ENCODE peak calls at places on chromosomes 3 and 15, in five cellular contexts. One of them, this sample, is unnamed.

GRCh38 chr3:164451083-164451910 is 627.0 kb downstream of the SI start:
- DNase-seq in NCI-H345: no peak
- DNase-seq in ELR: peak
- DNase-seq in dorsolateral prefrontal cortex: no peak
- DNase-seq in effector CD4-positive, alpha-beta T cell: no peak
- DNase-seq in this sample: no peak

GRCh38 chr3:104785966-104786365 is 580.7 kb upstream of the ALCAM start:
- DNase-seq in dorsolateral prefrontal cortex: no peak
- DNase-seq in ELR: peak
- DNase-seq in NCI-H345: no peak
- DNase-seq in effector CD4-positive, alpha-beta T cell: no peak
- DNase-seq in this sample: no peak

GRCh38 chr15:67240235-67241131 is 14.0 kb downstream of the AAGAB start:
- DNase-seq in ELR: peak
- DNase-seq in dorsolateral prefrontal cortex: no peak
- DNase-seq in effector CD4-positive, alpha-beta T cell: peak
- DNase-seq in NCI-H345: peak
- DNase-seq in this sample: no peak

GRCh38 chr3:40782086-40782721 is 257.4 kb downstream of the ZNF621 start:
- DNase-seq in ELR: peak
- DNase-seq in effector CD4-positive, alpha-beta T cell: no peak
- DNase-seq in NCI-H345: no peak
- DNase-seq in dorsolateral prefrontal cortex: no peak
- DNase-seq in this sample: no peak

GRCh38 chr15:71195242-71195641 is 80.0 kb downstream of the THSD4 start:
- DNase-seq in dorsolateral prefrontal cortex: no peak
- DNase-seq in NCI-H345: no peak
- DNase-seq in ELR: peak
- DNase-seq in effector CD4-positive, alpha-beta T cell: no peak
- DNase-seq in this sample: no peak

GRCh38 chr3:20042331-20042730 is 2.1 kb downstream of the KAT2B start:
- DNase-seq in effector CD4-positive, alpha-beta T cell: no peak
- DNase-seq in NCI-H345: no peak
- DNase-seq in dorsolateral prefrontal cortex: no peak
- DNase-seq in ELR: no peak
- DNase-seq in this sample: no peak

GRCh38 chr3:72229952-72230351 is 445.0 kb upstream of the PROK2 start:
- DNase-seq in dorsolateral prefrontal cortex: no peak
- DNase-seq in ELR: no peak
- DNase-seq in NCI-H345: no peak
- DNase-seq in effector CD4-positive, alpha-beta T cell: no peak
- DNase-seq in this sample: no peak

GRCh38 chr3:149443545-149443912 is 31.0 kb upstream of the TM4SF4 start:
- DNase-seq in NCI-H345: no peak
- DNase-seq in effector CD4-positive, alpha-beta T cell: no peak
- DNase-seq in dorsolateral prefrontal cortex: no peak
- DNase-seq in ELR: peak
- DNase-seq in this sample: no peak

GRCh38 chr3:52194541-52195296 is 3.2 kb upstream of the ALAS1 start:
- DNase-seq in ELR: no peak
- DNase-seq in NCI-H345: no peak
- DNase-seq in dorsolateral prefrontal cortex: no peak
- DNase-seq in effector CD4-positive, alpha-beta T cell: no peak
- DNase-seq in this sample: no peak

GRCh38 chr3:67531149-67532101 is 123.0 kb downstream of the SUCLG2 start:
- DNase-seq in ELR: peak
- DNase-seq in effector CD4-positive, alpha-beta T cell: no peak
- DNase-seq in dorsolateral prefrontal cortex: no peak
- DNase-seq in NCI-H345: no peak
- DNase-seq in this sample: no peak

GRCh38 chr15:86493884-86494283 is 414.2 kb downstream of the AGBL1 start:
- DNase-seq in dorsolateral prefrontal cortex: no peak
- DNase-seq in ELR: no peak
- DNase-seq in NCI-H345: no peak
- DNase-seq in effector CD4-positive, alpha-beta T cell: no peak
- DNase-seq in this sample: no peak

GRCh38 chr15:67783303-67783702 is 42.0 kb upstream of the SKOR1 start:
- DNase-seq in ELR: no peak
- DNase-seq in effector CD4-positive, alpha-beta T cell: peak
- DNase-seq in dorsolateral prefrontal cortex: no peak
- DNase-seq in NCI-H345: no peak
- DNase-seq in this sample: no peak

GRCh38 chr3:46269556-46269955 is 27.3 kb downstream of the CCR3 start:
- DNase-seq in effector CD4-positive, alpha-beta T cell: no peak
- DNase-seq in dorsolateral prefrontal cortex: no peak
- DNase-seq in ELR: no peak
- DNase-seq in NCI-H345: no peak
- DNase-seq in this sample: no peak

GRCh38 chr3:25661694-25662455 is 2.8 kb downstream of the TOP2B start:
- DNase-seq in dorsolateral prefrontal cortex: no peak
- DNase-seq in effector CD4-positive, alpha-beta T cell: no peak
- DNase-seq in NCI-H345: no peak
- DNase-seq in ELR: no peak
- DNase-seq in this sample: no peak

GRCh38 chr15:94053626-94054025 is 177.7 kb upstream of the MCTP2 start:
- DNase-seq in effector CD4-positive, alpha-beta T cell: no peak
- DNase-seq in dorsolateral prefrontal cortex: no peak
- DNase-seq in NCI-H345: peak
- DNase-seq in ELR: no peak
- DNase-seq in this sample: no peak

GRCh38 chr3:157594413-157594812 is 91.2 kb upstream of the VEPH1 start:
- DNase-seq in dorsolateral prefrontal cortex: no peak
- DNase-seq in ELR: peak
- DNase-seq in effector CD4-positive, alpha-beta T cell: no peak
- DNase-seq in NCI-H345: no peak
- DNase-seq in this sample: no peak

GRCh38 chr15:57605491-57605890 is 13.8 kb downstream of the MYZAP start:
- DNase-seq in effector CD4-positive, alpha-beta T cell: no peak
- DNase-seq in dorsolateral prefrontal cortex: no peak
- DNase-seq in ELR: no peak
- DNase-seq in NCI-H345: no peak
- DNase-seq in this sample: no peak

GRCh38 chr3:124845406-124845805 is 41.8 kb downstream of the ITGB5 start:
- DNase-seq in NCI-H345: no peak
- DNase-seq in effector CD4-positive, alpha-beta T cell: no peak
- DNase-seq in ELR: peak
- DNase-seq in dorsolateral prefrontal cortex: no peak
- DNase-seq in this sample: peak

GRCh38 chr3:180123928-180124327 is 87.2 kb upstream of the PEX5L start:
- DNase-seq in dorsolateral prefrontal cortex: no peak
- DNase-seq in ELR: no peak
- DNase-seq in NCI-H345: no peak
- DNase-seq in effector CD4-positive, alpha-beta T cell: no peak
- DNase-seq in this sample: no peak

GRCh38 chr3:127673191-127674098 is 693 bp downstream of the ABTB1 start:
- DNase-seq in effector CD4-positive, alpha-beta T cell: peak
- DNase-seq in NCI-H345: peak
- DNase-seq in dorsolateral prefrontal cortex: peak
- DNase-seq in ELR: peak
- DNase-seq in this sample: peak

GRCh38 chr3:138941259-138941885 is 5.6 kb downstream of the FOXL2 start:
- DNase-seq in effector CD4-positive, alpha-beta T cell: no peak
- DNase-seq in ELR: peak
- DNase-seq in dorsolateral prefrontal cortex: no peak
- DNase-seq in NCI-H345: no peak
- DNase-seq in this sample: peak

GRCh38 chr15:41961014-41961518 is 11.3 kb downstream of the EHD4 start:
- DNase-seq in ELR: no peak
- DNase-seq in dorsolateral prefrontal cortex: no peak
- DNase-seq in effector CD4-positive, alpha-beta T cell: no peak
- DNase-seq in NCI-H345: no peak
- DNase-seq in this sample: no peak

GRCh38 chr3:100210777-100211145 is 50.0 kb upstream of the TBC1D23 start:
- DNase-seq in NCI-H345: no peak
- DNase-seq in effector CD4-positive, alpha-beta T cell: no peak
- DNase-seq in dorsolateral prefrontal cortex: no peak
- DNase-seq in ELR: peak
- DNase-seq in this sample: peak

GRCh38 chr3:55461896-55462295 is 25.2 kb downstream of the WNT5A start:
- DNase-seq in effector CD4-positive, alpha-beta T cell: no peak
- DNase-seq in ELR: peak
- DNase-seq in NCI-H345: no peak
- DNase-seq in dorsolateral prefrontal cortex: no peak
- DNase-seq in this sample: peak

GRCh38 chr15:76939715-76940114 is 8.2 kb downstream of the RCN2 start:
- DNase-seq in dorsolateral prefrontal cortex: no peak
- DNase-seq in effector CD4-positive, alpha-beta T cell: no peak
- DNase-seq in ELR: peak
- DNase-seq in NCI-H345: no peak
- DNase-seq in this sample: no peak

GRCh38 chr15:32993285-32993684 is 201.2 kb downstream of the FMN1 start:
- DNase-seq in ELR: peak
- DNase-seq in dorsolateral prefrontal cortex: no peak
- DNase-seq in effector CD4-positive, alpha-beta T cell: no peak
- DNase-seq in NCI-H345: no peak
- DNase-seq in this sample: no peak

GRCh38 chr3:173659972-173660371 is 262.4 kb downstream of the NLGN1 start:
- DNase-seq in effector CD4-positive, alpha-beta T cell: no peak
- DNase-seq in dorsolateral prefrontal cortex: no peak
- DNase-seq in ELR: no peak
- DNase-seq in NCI-H345: no peak
- DNase-seq in this sample: no peak

GRCh38 chr3:355622-356021 is 159.1 kb downstream of the CHL1 start:
- DNase-seq in dorsolateral prefrontal cortex: no peak
- DNase-seq in effector CD4-positive, alpha-beta T cell: no peak
- DNase-seq in ELR: no peak
- DNase-seq in NCI-H345: peak
- DNase-seq in this sample: peak

GRCh38 chr3:169432692-169433432 is 230.7 kb downstream of the MECOM start:
- DNase-seq in NCI-H345: no peak
- DNase-seq in ELR: no peak
- DNase-seq in dorsolateral prefrontal cortex: no peak
- DNase-seq in effector CD4-positive, alpha-beta T cell: no peak
- DNase-seq in this sample: no peak

GRCh38 chr3:129599607-129600006 is 6.9 kb downstream of the PLXND1 start:
- DNase-seq in NCI-H345: no peak
- DNase-seq in dorsolateral prefrontal cortex: no peak
- DNase-seq in effector CD4-positive, alpha-beta T cell: no peak
- DNase-seq in ELR: peak
- DNase-seq in this sample: peak

GRCh38 chr15:34337557-34338306 is at the start of gene SLC12A6:
- DNase-seq in NCI-H345: peak
- DNase-seq in dorsolateral prefrontal cortex: peak
- DNase-seq in effector CD4-positive, alpha-beta T cell: peak
- DNase-seq in ELR: peak
- DNase-seq in this sample: peak

GRCh38 chr15:84889313-84889990 is 5.0 kb downstream of the SLC28A1 start:
- DNase-seq in ELR: no peak
- DNase-seq in NCI-H345: no peak
- DNase-seq in dorsolateral prefrontal cortex: no peak
- DNase-seq in effector CD4-positive, alpha-beta T cell: no peak
- DNase-seq in this sample: no peak

GRCh38 chr3:134326760-134327593 is 47.3 kb downstream of the AMOTL2 start:
- DNase-seq in dorsolateral prefrontal cortex: no peak
- DNase-seq in NCI-H345: no peak
- DNase-seq in effector CD4-positive, alpha-beta T cell: no peak
- DNase-seq in ELR: peak
- DNase-seq in this sample: peak

GRCh38 chr15:31487811-31488436 is 161.3 kb downstream of the KLF13 start:
- DNase-seq in ELR: peak
- DNase-seq in effector CD4-positive, alpha-beta T cell: no peak
- DNase-seq in NCI-H345: no peak
- DNase-seq in dorsolateral prefrontal cortex: no peak
- DNase-seq in this sample: peak

GRCh38 chr3:49593046-49593445 is 38.8 kb downstream of the BSN start:
- DNase-seq in effector CD4-positive, alpha-beta T cell: no peak
- DNase-seq in ELR: peak
- DNase-seq in dorsolateral prefrontal cortex: no peak
- DNase-seq in NCI-H345: no peak
- DNase-seq in this sample: no peak

GRCh38 chr3:188209740-188210139 is 55.8 kb downstream of the LPP start:
- DNase-seq in effector CD4-positive, alpha-beta T cell: no peak
- DNase-seq in NCI-H345: no peak
- DNase-seq in dorsolateral prefrontal cortex: no peak
- DNase-seq in ELR: no peak
- DNase-seq in this sample: no peak

GRCh38 chr3:64575211-64575844 is 112.5 kb downstream of the ADAMTS9 start:
- DNase-seq in ELR: peak
- DNase-seq in NCI-H345: no peak
- DNase-seq in effector CD4-positive, alpha-beta T cell: no peak
- DNase-seq in dorsolateral prefrontal cortex: no peak
- DNase-seq in this sample: peak

GRCh38 chr15:88651971-88652370 is 13.2 kb downstream of the ISG20 start:
- DNase-seq in ELR: no peak
- DNase-seq in dorsolateral prefrontal cortex: no peak
- DNase-seq in NCI-H345: no peak
- DNase-seq in effector CD4-positive, alpha-beta T cell: no peak
- DNase-seq in this sample: no peak

GRCh38 chr3:27483117-27484001 is 825 bp downstream of the SLC4A7 start:
- DNase-seq in NCI-H345: peak
- DNase-seq in effector CD4-positive, alpha-beta T cell: peak
- DNase-seq in dorsolateral prefrontal cortex: no peak
- DNase-seq in ELR: peak
- DNase-seq in this sample: peak